ENCODE peak calls at places on chromosomes 6 and 20, in eight cellular contexts. K is GM12865, X is dorsolateral prefrontal cortex, L is IMR-90, E is hepatocyte, J is lower lobe of right lung, Q is cardiac fibroblast, F is body of pancreas. B is an unnamed sample.

GRCh38 chr6:106184629-106185028 is 98.5 kb downstream of the PRDM1 start:
- DNase-seq in X (no peak), Q (no peak), F (no peak), K (no peak), L (peak; percentile 48), E (no peak), J (no peak), B (no peak)

GRCh38 chr20:34643919-34644318 is 33.0 kb downstream of the PIGU start:
- DNase-seq in E (no peak), L (peak; percentile 91), Q (peak; percentile 82), X (no peak), F (no peak), J (no peak), K (no peak), B (no peak)

GRCh38 chr20:62477669-62478450 is 2.1 kb upstream of the GATA5 start:
- DNase-seq in J (no peak), L (no peak), K (no peak), X (no peak), Q (no peak), E (no peak), F (no peak), B (no peak)

GRCh38 chr6:28727559-28728211 is 196.1 kb downstream of the TRIM27 start:
- DNase-seq in X (no peak), L (no peak), E (no peak), J (no peak), K (no peak), Q (no peak), F (no peak), B (no peak)

GRCh38 chr20:23622839-23623343 is 14.9 kb downstream of the CST3 start:
- DNase-seq in L (peak; percentile 77), X (no peak), E (peak; percentile 83), J (peak; percentile 67), K (peak; percentile 67), F (peak; percentile 40), Q (peak; percentile 96), B (no peak)

GRCh38 chr6:25250878-25251277 is 28.3 kb upstream of the CARMIL1 start:
- DNase-seq in X (no peak), F (no peak), L (peak; percentile 46), E (no peak), K (peak; percentile 65), Q (no peak), J (no peak), B (no peak)

GRCh38 chr20:63701329-63702035 is 5.0 kb downstream of the TNFRSF6B start:
- DNase-seq in X (peak; percentile 13), E (no peak), K (no peak), J (no peak), L (no peak), Q (no peak), F (peak; percentile 13), B (no peak)

GRCh38 chr20:4886771-4887527 is 114.4 kb downstream of the SLC23A2 start:
- DNase-seq in Q (no peak), L (no peak), X (no peak), E (no peak), K (no peak), F (no peak), J (no peak), B (no peak)

GRCh38 chr6:143805832-143806281 is 37.3 kb upstream of the LTV1 start:
- DNase-seq in K (no peak), J (no peak), E (no peak), F (no peak), L (peak; percentile 80), Q (peak; percentile 70), X (no peak), B (no peak)

GRCh38 chr20:32896521-32897280 is 38.0 kb downstream of the EFCAB8 start:
- DNase-seq in K (no peak), Q (no peak), J (no peak), L (no peak), F (no peak), X (no peak), E (no peak), B (no peak)

GRCh38 chr6:26415791-26416190 is 13.7 kb downstream of the BTN3A1 start:
- DNase-seq in L (peak; percentile 38), J (no peak), X (no peak), Q (no peak), F (no peak), E (no peak), K (no peak), B (no peak)

GRCh38 chr6:116386581-116387299 is 16.0 kb downstream of the DSE start:
- DNase-seq in X (no peak), K (peak; percentile 57), F (no peak), E (peak; percentile 41), J (no peak), Q (peak; percentile 61), L (peak; percentile 80), B (no peak)

GRCh38 chr20:59428441-59429205 is 128.2 kb downstream of the EDN3 start:
- DNase-seq in E (no peak), K (peak; percentile 27), J (no peak), X (no peak), Q (no peak), L (no peak), F (no peak), B (no peak)

GRCh38 chr6:106253731-106254130 is 71.8 kb downstream of the ATG5 start:
- DNase-seq in K (no peak), Q (no peak), F (no peak), X (no peak), L (peak; percentile 31), E (no peak), J (no peak), B (no peak)

GRCh38 chr20:50389437-50389807 is 120.8 kb upstream of the PTPN1 start:
- DNase-seq in L (no peak), Q (no peak), K (no peak), E (no peak), F (peak; percentile 80), J (no peak), X (no peak), B (no peak)

GRCh38 chr6:115896538-115897129 is 164.1 kb downstream of the FRK start:
- DNase-seq in F (no peak), K (peak; percentile 50), Q (peak; percentile 52), L (peak; percentile 29), X (no peak), E (peak; percentile 66), J (no peak), B (no peak)

GRCh38 chr6:122730775-122731386 is 48.6 kb upstream of the FABP7 start:
- DNase-seq in X (no peak), F (no peak), L (peak; percentile 54), Q (peak; percentile 61), E (peak; percentile 61), J (no peak), K (peak; percentile 33), B (no peak)

GRCh38 chr6:162543221-162543620 is 184.3 kb downstream of the PRKN start:
- DNase-seq in F (no peak), L (no peak), K (no peak), Q (no peak), E (no peak), X (no peak), J (no peak), B (no peak)
- TF ChIP-seq CTCF in F (no peak), L (no peak), K (no peak), Q (no peak), E (no peak), X (no peak), J (no peak), B (no peak)

GRCh38 chr6:170243386-170243785 is 47.5 kb downstream of the DLL1 start:
- DNase-seq in K (no peak), E (no peak), Q (no peak), X (no peak), J (no peak), L (no peak), F (no peak), B (no peak)
- H3K4me3 ChIP-seq in K (no peak overlapping the region), E (no peak overlapping the region), Q (no peak overlapping the region), X (peak overlapping the region; percentile 21), J (no peak overlapping the region), L (no peak overlapping the region), F (no peak overlapping the region), B (no peak overlapping the region)

DNA sequence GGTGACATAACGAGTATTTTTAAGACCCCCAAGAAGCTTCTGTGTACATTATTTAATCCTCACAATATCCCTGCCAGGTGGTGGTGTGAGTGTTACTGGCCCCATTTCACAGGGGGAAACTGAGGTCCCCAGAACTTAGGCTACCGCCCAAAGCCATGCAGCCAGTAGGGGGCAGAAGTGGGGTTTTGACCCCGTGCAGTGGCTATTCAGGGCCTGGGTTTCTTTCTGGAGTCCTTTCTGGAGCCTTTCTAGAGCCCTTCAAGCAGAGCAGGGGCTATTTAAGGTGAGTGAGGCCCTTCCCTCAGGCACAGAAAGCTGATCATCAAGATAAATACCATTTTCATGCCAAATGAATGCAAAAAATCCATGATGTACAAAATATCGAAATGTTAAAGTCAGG is 59.0 kb downstream of the CTCFL start:
- DNase-seq in E (no peak), X (no peak), Q (no peak), L (no peak), J (peak; percentile 5), F (no peak), K (no peak), B (no peak)
- TF ChIP-seq CTCF in E (no peak), X (no peak), Q (peak; percentile 6), L (no peak), J (peak; percentile 7), F (no peak), K (peak; percentile 35), B (peak; percentile 49)

DNA sequence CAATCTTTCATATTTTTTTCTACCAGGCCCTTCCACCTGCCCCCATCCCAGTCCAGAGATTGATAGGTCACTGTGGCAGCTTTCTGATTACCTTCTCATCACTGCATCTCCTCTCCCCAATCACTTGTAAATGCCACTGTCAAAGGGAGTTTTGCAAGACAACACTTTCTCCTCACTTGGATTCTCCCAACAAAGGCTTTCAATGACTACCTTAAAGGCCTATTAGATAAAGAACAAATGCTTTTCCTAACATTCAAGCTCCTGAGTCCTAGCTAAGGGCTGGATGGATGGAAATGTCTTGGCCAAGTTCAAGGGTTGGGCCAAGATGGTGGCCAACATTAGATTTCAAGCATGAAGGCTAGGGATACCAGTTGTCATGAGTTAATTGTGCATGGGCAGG is 55.3 kb downstream of the UNC5CL start:
- DNase-seq in L (no peak), F (no peak), X (no peak), J (no peak), E (no peak), K (no peak), Q (no peak), B (no peak)
- H3K4me3 ChIP-seq in L (no peak overlapping the region), F (no peak overlapping the region), X (no peak overlapping the region), J (no peak overlapping the region), E (no peak overlapping the region), K (no peak overlapping the region), Q (no peak overlapping the region), B (no peak overlapping the region)

GRCh38 chr6:97440590-97441176 is 157.7 kb upstream of the MMS22L start:
- DNase-seq in J (no peak), L (peak; percentile 12), E (peak; percentile 63), F (no peak), K (peak; percentile 49), X (peak; percentile 84), Q (peak; percentile 33), B (no peak)

GRCh38 chr6:97438011-97438671 is 155.1 kb upstream of the MMS22L start:
- DNase-seq in Q (no peak), L (no peak), F (no peak), K (peak; percentile 38), X (no peak), E (no peak), J (no peak), B (no peak)

GRCh38 chr6:97437087-97437486 is 154.1 kb upstream of the MMS22L start:
- DNase-seq in Q (peak; percentile 33), K (no peak), X (no peak), E (peak; percentile 24), J (no peak), F (no peak), L (peak; percentile 18), B (no peak)
- TF ChIP-seq CTCF in Q (peak; percentile 89), K (peak; percentile 51), X (peak; percentile 71), E (peak; percentile 65), J (peak; percentile 51), F (peak; percentile 40), L (peak; percentile 64), B (peak; percentile 75)

GRCh38 chr20:6007094-6007528 is 46.7 kb downstream of the LRRN4 start:
- DNase-seq in K (peak; percentile 4), Q (no peak), X (no peak), L (no peak), E (no peak), J (no peak), F (no peak), B (no peak)
- H3K4me3 ChIP-seq in K (peak overlapping the region; percentile 96), Q (peak overlapping the region; percentile 76), X (peak overlapping the region; percentile 87), L (peak overlapping the region; percentile 92), E (peak overlapping the region; percentile 89), J (peak overlapping the region; percentile 88), F (peak overlapping the region; percentile 92), B (peak overlapping the region; percentile 76)